ENCODE peak calls at places on chromosomes 1 and 21, in seven cellular contexts. T, V, M, C, A, Y and K are unnamed samples.

GRCh38 chr1:113456967-113457366 is 66.7 kb downstream of the MAGI3 start:
- DNase-seq in T (peak; percentile 95), V (no peak), M (no peak), C (no peak), A (no peak), Y (no peak), K (peak; percentile 74)

GRCh38 chr1:103461171-103462105 is 64.1 kb upstream of the RNPC3 start:
- DNase-seq in T (peak; percentile 25), V (no peak), M (no peak), C (peak; percentile 11), A (no peak), Y (no peak), K (no peak)

GRCh38 chr1:51567653-51568052 is 48.6 kb upstream of the EPS15 start:
- DNase-seq in T (peak; percentile 28), V (no peak), M (no peak), C (no peak), A (no peak), Y (no peak), K (peak; percentile 63)

GRCh38 chr1:26959722-26960624 is at the start of gene KDF1:
- DNase-seq in T (no peak), V (peak; percentile 87), M (peak; percentile 12), C (no peak), A (peak; percentile 94), Y (peak; percentile 95), K (no peak)

GRCh38 chr1:182681516-182681915 is 2.9 kb downstream of the RGS8 start:
- DNase-seq in T (no peak), V (no peak), M (no peak), C (no peak), A (no peak), Y (no peak), K (no peak)

GRCh38 chr1:207755846-207756692 is 4.2 kb downstream of the CD46 start:
- DNase-seq in T (no peak), V (no peak), M (no peak), C (no peak), A (no peak), Y (no peak), K (no peak)

GRCh38 chr1:165501975-165502358 is 41.8 kb upstream of the LRRC52 start:
- DNase-seq in T (no peak), V (no peak), M (no peak), C (no peak), A (no peak), Y (no peak), K (no peak)

GRCh38 chr1:219312967-219313366 is 139.3 kb downstream of the LYPLAL1 start:
- DNase-seq in T (peak; percentile 40), V (no peak), M (no peak), C (no peak), A (no peak), Y (no peak), K (no peak)

GRCh38 chr1:27071049-27071416 is 58.4 kb upstream of the TENT5B start:
- DNase-seq in T (no peak), V (no peak), M (no peak), C (no peak), A (no peak), Y (no peak), K (no peak)

GRCh38 chr1:8419172-8419571 is 101.3 kb downstream of the SLC45A1 start:
- DNase-seq in T (no peak), V (no peak), M (no peak), C (no peak), A (no peak), Y (no peak), K (no peak)

GRCh38 chr1:90826834-90827233 is 109.7 kb upstream of the BARHL2 start:
- DNase-seq in T (no peak), V (no peak), M (no peak), C (no peak), A (no peak), Y (no peak), K (no peak)

GRCh38 chr1:104648269-104648691 is 898.6 kb downstream of the AMY1C start:
- DNase-seq in T (peak; percentile 1), V (no peak), M (no peak), C (peak; percentile 42), A (no peak), Y (no peak), K (no peak)

GRCh38 chr1:201019321-201019977 is 4.1 kb downstream of the KIF21B start:
- DNase-seq in T (no peak), V (no peak), M (peak; percentile 81), C (peak; percentile 96), A (peak; percentile 87), Y (peak; percentile 86), K (no peak)

GRCh38 chr1:167013124-167013900 is 24.2 kb downstream of the MAEL start:
- DNase-seq in T (no peak), V (no peak), M (no peak), C (no peak), A (no peak), Y (no peak), K (no peak)

GRCh38 chr21:35232545-35233176 is 183.6 kb upstream of the RUNX1 start:
- DNase-seq in T (peak; percentile 91), V (no peak), M (no peak), C (no peak), A (no peak), Y (no peak), K (no peak)

GRCh38 chr21:33663241-33663640 is 20.9 kb downstream of the ITSN1 start:
- DNase-seq in T (no peak), V (no peak), M (no peak), C (no peak), A (no peak), Y (no peak), K (no peak)

GRCh38 chr1:12167493-12168429 is 970 bp downstream of the TNFRSF1B start:
- DNase-seq in T (peak; percentile 33), V (no peak), M (no peak), C (peak; percentile 32), A (no peak), Y (no peak), K (no peak)

GRCh38 chr1:32447469-32448185 is 17.2 kb upstream of the ZBTB8B start:
- DNase-seq in T (peak; percentile 39), V (no peak), M (no peak), C (no peak), A (no peak), Y (no peak), K (peak; percentile 41)

GRCh38 chr1:60581455-60582220 is 500.7 kb upstream of the NFIA start:
- DNase-seq in T (peak; percentile 64), V (no peak), M (no peak), C (no peak), A (no peak), Y (no peak), K (no peak)

GRCh38 chr1:212791676-212792395 is at the start of the genes NSL1 and TATDN3:
- DNase-seq in T (peak; percentile 97), V (peak; percentile 98), M (peak; percentile 92), C (peak; percentile 95), A (peak; percentile 98), Y (peak; percentile 94), K (peak; percentile 53)

GRCh38 chr1:6795661-6796060 is 10.4 kb downstream of the CAMTA1 start:
- DNase-seq in T (peak; percentile 81), V (no peak), M (no peak), C (no peak), A (no peak), Y (no peak), K (no peak)

GRCh38 chr1:84069236-84069845 is 70.4 kb upstream of the TTLL7 start:
- DNase-seq in T (no peak), V (no peak), M (no peak), C (peak; percentile 53), A (no peak), Y (no peak), K (no peak)

GRCh38 chr21:34836103-34836932 is 167.5 kb downstream of the CLIC6 start:
- DNase-seq in T (peak; percentile 95), V (no peak), M (no peak), C (peak; percentile 35), A (no peak), Y (peak; percentile 88), K (peak; percentile 95)

GRCh38 chr1:210878564-210878963 is 255.4 kb downstream of the KCNH1 start:
- DNase-seq in T (no peak), V (no peak), M (no peak), C (no peak), A (no peak), Y (no peak), K (no peak)

GRCh38 chr1:54292015-54292739 is 92.2 kb downstream of the MRPL37 start:
- DNase-seq in T (no peak), V (no peak), M (no peak), C (no peak), A (no peak), Y (no peak), K (no peak)